ENCODE peak calls at places on chromosomes 3 and 15, in four cellular contexts. Z is ascending aorta, S is astrocyte, D is upper lobe of right lung. F is an unnamed sample.

GRCh38 chr3:194205675-194206133 is 69.8 kb downstream of the HES1 start:
- DNase-seq in Z (no peak), S (peak), D (no peak), F (no peak)

GRCh38 chr3:52843881-52844280 is 9.1 kb upstream of the MUSTN1 start:
- DNase-seq in Z (no peak), S (no peak), D (no peak), F (no peak)

GRCh38 chr15:70427120-70427519 is 329.4 kb upstream of the TLE3 start:
- DNase-seq in Z (no peak), S (no peak), D (no peak), F (no peak)

GRCh38 chr15:93929375-93930094 is 301.8 kb upstream of the MCTP2 start:
- DNase-seq in Z (peak), S (peak), D (no peak), F (peak)

GRCh38 chr3:71510485-71510884 is 73.0 kb downstream of the FOXP1 start:
- DNase-seq in Z (no peak), S (peak), D (no peak), F (no peak)

GRCh38 chr3:16498130-16498890 is 15.2 kb downstream of the RFTN1 start:
- DNase-seq in Z (no peak), S (no peak), D (no peak), F (no peak)

GRCh38 chr3:32577174-32577573 is 6.5 kb upstream of the DYNC1LI1 start:
- DNase-seq in Z (no peak), S (no peak), D (no peak), F (no peak)

GRCh38 chr3:89264037-89264560 is 156.7 kb downstream of the EPHA3 start:
- DNase-seq in Z (no peak), S (no peak), D (no peak), F (no peak)

GRCh38 chr15:35698978-35699377 is 153.0 kb upstream of the DPH6 start:
- DNase-seq in Z (no peak), S (no peak), D (no peak), F (no peak)

GRCh38 chr3:30112904-30113484 is 493.4 kb upstream of the TGFBR2 start:
- DNase-seq in Z (no peak), S (peak), D (no peak), F (peak)

GRCh38 chr3:125437631-125438435 is 62.7 kb upstream of the ZNF148 start:
- DNase-seq in Z (peak), S (no peak), D (no peak), F (peak)

GRCh38 chr3:4908769-4909156 is 70.5 kb upstream of the BHLHE40 start:
- DNase-seq in Z (no peak), S (no peak), D (no peak), F (no peak)

GRCh38 chr3:23872330-23872729 is 44.5 kb downstream of the NKIRAS1 start:
- DNase-seq in Z (no peak), S (no peak), D (no peak), F (no peak)
- TF ChIP-seq CTCF in Z (no peak), S (no peak), D (no peak), F (no peak)

GRCh38 chr15:45650889-45651525 is 16.2 kb downstream of the SQOR start:
- DNase-seq in Z (no peak), S (no peak), D (no peak), F (no peak)

GRCh38 chr15:45657769-45658545 is 23.1 kb downstream of the SQOR start:
- DNase-seq in Z (no peak), S (no peak), D (no peak), F (no peak)

GRCh38 chr15:45660231-45660979 is 25.6 kb downstream of the SQOR start:
- DNase-seq in Z (peak), S (no peak), D (no peak), F (no peak)

GRCh38 chr15:45653702-45654424 is 19.0 kb downstream of the SQOR start:
- DNase-seq in Z (no peak), S (no peak), D (no peak), F (no peak)

DNA sequence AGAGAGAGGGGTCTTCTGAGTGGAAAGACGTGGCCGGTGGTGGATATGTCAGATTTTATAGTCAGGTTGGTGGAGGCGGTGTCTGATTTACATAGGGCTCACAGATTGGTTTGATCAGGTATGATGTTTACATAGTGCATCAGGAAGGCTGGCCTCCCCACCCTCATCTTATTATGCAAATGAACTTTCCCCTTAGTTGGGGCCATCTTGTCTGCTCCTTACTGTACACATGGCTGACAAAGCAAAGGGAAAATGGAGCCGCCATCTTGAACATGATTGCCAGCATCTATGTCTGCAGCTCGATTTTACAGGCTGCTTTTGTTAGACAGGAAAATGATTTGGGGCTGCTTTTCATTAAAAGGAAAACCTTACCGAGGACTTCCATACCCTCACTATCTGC is 19.9 kb downstream of the SQOR start:
- DNase-seq in Z (no peak), S (no peak), D (no peak), F (no peak)
- H3K27ac ChIP-seq in Z (no peak), S (no peak), D (no peak), F (no peak)

GRCh38 chr15:51403072-51403878 is 61.8 kb downstream of the GLDN start:
- DNase-seq in Z (peak), S (peak), D (no peak), F (no peak)
- TF ChIP-seq CTCF in Z (peak), S (peak), D (peak), F (peak)

GRCh38 chr3:14418670-14419250 is 16.4 kb downstream of the SLC6A6 start:
- DNase-seq in Z (no peak), S (no peak), D (peak), F (no peak)
- H3K27ac ChIP-seq in Z (no peak), S (no peak), D (peak), F (peak)

DNA sequence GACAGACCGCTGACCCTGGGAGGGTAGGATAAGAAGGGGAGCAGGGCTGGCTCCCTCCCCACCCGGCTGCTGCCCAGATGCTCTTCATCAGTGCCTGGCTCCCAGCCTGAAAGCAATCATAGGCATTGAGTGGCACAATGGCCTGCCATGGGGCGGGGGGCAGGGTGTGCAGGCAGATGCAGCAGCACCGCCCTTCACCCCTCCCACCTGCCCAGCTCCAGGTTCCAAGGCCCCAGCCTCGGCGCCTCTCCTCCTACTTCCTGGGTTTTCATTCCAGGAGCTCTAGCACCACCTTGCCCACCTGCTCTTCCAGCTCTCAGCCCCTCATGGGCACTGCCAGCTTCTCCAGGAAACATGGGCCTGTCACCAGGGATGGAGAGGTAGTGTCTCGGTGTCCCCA is 101.7 kb downstream of the MEGF11 start:
- DNase-seq in Z (no peak), S (no peak), D (no peak), F (no peak)
- TF ChIP-seq CTCF in Z (no peak), S (no peak), D (no peak), F (no peak)

GRCh38 chr15:71495381-71495780 is 315.0 kb upstream of the NR2E3 start:
- DNase-seq in Z (no peak), S (no peak), D (no peak), F (no peak)

GRCh38 chr15:71496336-71496955 is 313.9 kb upstream of the NR2E3 start:
- DNase-seq in Z (no peak), S (peak), D (no peak), F (peak)

GRCh38 chr15:71489570-71489969 is 320.8 kb upstream of the NR2E3 start:
- DNase-seq in Z (no peak), S (no peak), D (no peak), F (no peak)

GRCh38 chr15:71493526-71493925 is 316.8 kb upstream of the NR2E3 start:
- DNase-seq in Z (no peak), S (no peak), D (no peak), F (no peak)

DNA sequence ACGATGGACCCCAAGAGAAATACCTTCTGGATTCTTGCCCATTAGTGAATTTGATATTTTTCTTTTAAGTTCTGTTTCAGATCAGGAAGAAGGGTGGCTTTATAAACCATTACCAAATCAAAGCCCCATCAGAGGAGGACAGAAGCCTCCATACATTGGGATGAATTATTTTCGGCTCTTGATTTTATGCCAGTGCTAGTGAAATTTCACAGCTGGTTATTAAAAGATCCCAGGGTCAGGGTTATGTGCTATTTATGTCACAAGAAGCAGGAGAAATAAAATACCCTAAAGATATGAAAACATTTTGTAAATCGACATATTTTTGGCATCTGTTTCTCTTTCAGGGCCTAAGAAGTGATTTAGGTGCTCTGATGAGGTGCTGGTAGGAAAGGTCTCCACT is 315.8 kb upstream of the NR2E3 start:
- DNase-seq in Z (no peak), S (no peak), D (no peak), F (no peak)
- H3K27ac ChIP-seq in Z (no peak), S (no peak), D (no peak), F (no peak)

GRCh38 chr3:142846779-142847577 is 41.9 kb downstream of the PCOLCE2 start:
- DNase-seq in Z (no peak), S (no peak), D (no peak), F (no peak)

GRCh38 chr3:142849148-142849547 is 39.7 kb downstream of the PCOLCE2 start:
- DNase-seq in Z (no peak), S (no peak), D (no peak), F (no peak)

GRCh38 chr3:142844339-142844977 is 44.4 kb downstream of the PCOLCE2 start:
- DNase-seq in Z (no peak), S (peak), D (no peak), F (peak)
- TF ChIP-seq CTCF in Z (no peak), S (peak), D (peak), F (peak)

DNA sequence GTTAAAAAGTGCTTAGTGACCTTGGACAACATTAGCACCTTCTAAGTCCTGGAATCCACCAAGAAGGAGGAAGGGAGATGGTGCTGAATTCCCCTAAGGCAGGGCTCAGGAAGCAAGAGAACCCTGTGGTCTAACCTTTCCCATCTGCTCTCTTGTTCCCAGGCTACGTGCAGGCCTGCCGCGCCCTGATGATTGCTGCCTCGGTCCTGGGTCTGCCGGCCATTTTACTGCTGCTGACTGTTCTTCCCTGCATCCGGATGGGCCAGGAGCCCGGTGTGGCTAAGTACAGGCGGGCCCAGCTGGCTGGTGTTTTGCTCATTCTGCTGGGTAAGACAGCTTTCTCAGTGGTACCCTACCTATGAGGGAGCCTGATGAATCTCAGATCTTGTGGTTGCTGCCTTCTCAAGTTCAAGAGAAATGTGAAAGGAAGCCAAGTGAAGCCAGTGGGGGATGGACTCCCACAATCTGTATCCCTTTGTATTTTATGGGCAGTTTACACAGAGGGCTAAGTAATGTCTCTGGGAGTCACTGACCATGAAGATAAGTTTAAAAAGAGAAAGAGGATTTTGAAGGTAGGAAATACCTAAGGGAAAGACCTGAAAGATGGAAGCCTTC is 4.4 kb downstream of the CLDN11 start:
- DNase-seq in Z (no peak), S (no peak), D (no peak), F (no peak)
- H3K27ac ChIP-seq in Z (no peak), S (no peak), D (no peak), F (no peak)

GRCh38 chr15:32659340-32659831 is 17.9 kb downstream of the SCG5 start:
- DNase-seq in Z (peak), S (peak), D (no peak), F (peak)
- TF ChIP-seq CTCF in Z (peak), S (no peak), D (no peak), F (no peak)

F was measured in RWPE1.